ENCODE peak calls at places on chromosome 18, in four cellular contexts. I is esophagus muscularis mucosa, Z is suprapubic skin, U is stomach. C is an unnamed sample.

GRCh38 chr18:79509536-79509930 is 113.8 kb downstream of the NFATC1 start:
- DNase-seq in I (no peak), Z (peak; percentile 28), U (no peak), C (peak; percentile 61)

GRCh38 chr18:5451871-5452270 is 91.9 kb downstream of the EPB41L3 start:
- DNase-seq in U (no peak), Z (no peak), I (no peak), C (no peak)

GRCh38 chr18:36688020-36688965 is 140.5 kb downstream of the TPGS2 start:
- DNase-seq in I (no peak), U (peak; percentile 65), Z (no peak), C (no peak)

GRCh38 chr18:68428666-68429065 is 286.2 kb downstream of the TMX3 start:
- DNase-seq in Z (no peak), I (no peak), U (no peak), C (no peak)

GRCh38 chr18:36658611-36659010 is 170.2 kb downstream of the TPGS2 start:
- DNase-seq in U (no peak), I (no peak), Z (no peak), C (no peak)

GRCh38 chr18:24763765-24764548 is 303.5 kb downstream of the HRH4 start:
- DNase-seq in I (no peak), U (no peak), Z (no peak), C (no peak)

GRCh38 chr18:75071484-75071785 is 137.5 kb downstream of the PTGR3 start:
- DNase-seq in U (no peak), Z (no peak), I (no peak), C (peak; percentile 91)

GRCh38 chr18:11996907-11997306 is 15.6 kb downstream of the IMPA2 start:
- DNase-seq in I (no peak), Z (no peak), U (no peak), C (peak; percentile 61)

GRCh38 chr18:36387296-36387695 is 89.8 kb downstream of the FHOD3 start:
- DNase-seq in Z (no peak), U (no peak), I (no peak), C (no peak)

GRCh38 chr18:78625895-78626294 is 353.7 kb upstream of the SALL3 start:
- DNase-seq in Z (no peak), U (no peak), I (no peak), C (no peak)

GRCh38 chr18:5393779-5394178 is 98.3 kb upstream of the ZBTB14 start:
- DNase-seq in Z (no peak), U (no peak), I (no peak), C (no peak)

GRCh38 chr18:76874643-76875389 is 52.5 kb downstream of the ZNF236 start:
- DNase-seq in U (no peak), Z (no peak), I (no peak), C (no peak)

GRCh38 chr18:78171954-78172353 is 807.7 kb upstream of the SALL3 start:
- DNase-seq in Z (no peak), I (no peak), U (no peak), C (no peak)

GRCh38 chr18:22385718-22386117 is 32.0 kb downstream of the CTAGE1 start:
- DNase-seq in Z (no peak), U (no peak), I (no peak), C (no peak)

GRCh38 chr18:54240629-54241107 is 16.2 kb upstream of the MBD2 start:
- DNase-seq in Z (no peak), U (no peak), I (no peak), C (no peak)

GRCh38 chr18:23683671-23684070 is 5.6 kb upstream of the LAMA3 start:
- DNase-seq in U (no peak), Z (no peak), I (no peak), C (no peak)

GRCh38 chr18:26429535-26429934 is 118.8 kb downstream of the KCTD1 start:
- DNase-seq in U (no peak), I (peak; percentile 77), Z (peak; percentile 29), C (no peak)

GRCh38 chr18:23283933-23284430 is 148.7 kb downstream of the CABLES1 start:
- DNase-seq in Z (no peak), U (no peak), I (no peak), C (no peak)

GRCh38 chr18:45856526-45856925 is 31.1 kb downstream of the SIGLEC15 start:
- DNase-seq in U (no peak), I (no peak), Z (no peak), C (no peak)

GRCh38 chr18:67568166-67568565 is 51.6 kb upstream of the DSEL start:
- DNase-seq in U (no peak), Z (no peak), I (no peak), C (no peak)

GRCh38 chr18:76380791-76381405 is 114.1 kb downstream of the ZNF516 start:
- DNase-seq in I (no peak), Z (peak; percentile 73), U (no peak), C (peak; percentile 69)

GRCh38 chr18:51053822-51054221 is 23.8 kb downstream of the SMAD4 start:
- DNase-seq in I (no peak), U (no peak), Z (no peak), C (no peak)

GRCh38 chr18:3799515-3799914 is 349.5 kb downstream of the TGIF1 start:
- DNase-seq in I (no peak), U (no peak), Z (no peak), C (no peak)

GRCh38 chr18:46452820-46453219 is 204.2 kb downstream of the LOXHD1 start:
- DNase-seq in U (no peak), Z (no peak), I (no peak), C (no peak)

GRCh38 chr18:10559566-10560456 is 34.0 kb downstream of the NAPG start:
- DNase-seq in U (no peak), I (peak; percentile 92), Z (no peak), C (no peak)

GRCh38 chr18:70453058-70453775 is 164.4 kb downstream of the SOCS6 start:
- DNase-seq in Z (no peak), I (no peak), U (no peak), C (no peak)

GRCh38 chr18:28171837-28172236 is 5.1 kb downstream of the CDH2 start:
- DNase-seq in Z (no peak), I (peak; percentile 55), U (no peak), C (no peak)

GRCh38 chr18:56945171-56945863 is 201.6 kb upstream of the BOD1L2 start:
- DNase-seq in U (no peak), Z (no peak), I (no peak), C (no peak)

GRCh38 chr18:2994603-2995432 is 18.1 kb downstream of the LPIN2 start:
- DNase-seq in I (no peak), Z (no peak), U (no peak), C (peak; percentile 88)

GRCh38 chr18:8367217-8367988 is 241.8 kb upstream of the RAB12 start:
- DNase-seq in I (no peak), U (peak; percentile 66), Z (no peak), C (peak; percentile 81)

GRCh38 chr18:23331091-23331920 is 121.8 kb upstream of the RIOK3 start:
- DNase-seq in U (peak; percentile 60), I (no peak), Z (no peak), C (no peak)

GRCh38 chr18:7349181-7349837 is 118.4 kb downstream of the LRRC30 start:
- DNase-seq in Z (no peak), I (no peak), U (no peak), C (no peak)

GRCh38 chr18:5238371-5238758 is 41.3 kb upstream of the AKAIN1 start:
- DNase-seq in Z (no peak), I (no peak), U (peak; percentile 72), C (peak; percentile 91)

GRCh38 chr18:11042247-11042646 is 107.1 kb downstream of the PIEZO2 start:
- DNase-seq in U (no peak), Z (no peak), I (no peak), C (no peak)

GRCh38 chr18:55780591-55781071 is 192.6 kb upstream of the TCF4 start:
- DNase-seq in Z (no peak), I (no peak), U (no peak), C (no peak)

GRCh38 chr18:9101730-9102390 is 639 bp upstream of the NDUFV2 start:
- DNase-seq in I (no peak), Z (no peak), U (no peak), C (no peak)

GRCh38 chr18:59372975-59373374 is 13.9 kb upstream of the LMAN1 start:
- DNase-seq in Z (no peak), I (no peak), U (no peak), C (no peak)
- H3K4me1 ChIP-seq in Z (no peaks in the 10 kb centered on the region), I (no peaks in the 10 kb centered on the region), U (no peaks in the 10 kb centered on the region), C (no peaks in the 10 kb centered on the region)

GRCh38 chr18:48034651-48035555 is 104.4 kb upstream of the SMAD2 start:
- DNase-seq in Z (peak; percentile 54), I (no peak), U (no peak), C (peak; percentile 61)
- TF ChIP-seq POLR2AphosphoS5 in Z (no peak), I (no peak), U (no peak), C (no peak)

DNA sequence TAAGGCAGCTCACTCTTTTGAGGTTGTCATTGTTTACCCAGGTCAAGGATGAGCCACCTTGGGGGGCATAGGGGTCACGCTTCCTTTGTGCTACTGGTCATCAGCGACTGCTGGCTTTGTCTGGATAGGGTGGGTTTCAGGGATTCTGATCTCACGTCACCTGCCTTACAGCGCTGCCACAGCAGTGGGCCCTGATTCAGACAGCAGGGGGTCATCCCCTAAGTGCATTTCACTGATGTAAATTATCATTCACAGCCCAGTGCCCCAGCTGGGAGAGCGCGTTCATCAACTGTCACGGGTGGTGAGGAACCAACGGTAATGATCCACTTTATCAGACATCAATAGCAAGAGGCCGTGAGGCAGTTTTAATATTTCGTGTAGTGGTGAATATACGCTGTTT is 291.2 kb downstream of the NEDD4L start:
- DNase-seq in Z (no peak), U (no peak), I (no peak), C (no peak)
- H3K27ac ChIP-seq in Z (no peak overlapping the region), U (no peak overlapping the region), I (no peak overlapping the region), C (no peak overlapping the region)

GRCh38 chr18:13463526-13463925 is 245.0 kb downstream of the LDLRAD4 start:
- DNase-seq in Z (peak; percentile 6), I (no peak), U (no peak), C (no peak)

GRCh38 chr18:13461936-13462335 is 243.4 kb downstream of the LDLRAD4 start:
- DNase-seq in U (peak; percentile 17), Z (no peak), I (no peak), C (no peak)

GRCh38 chr18:13462686-13463085 is 244.1 kb downstream of the LDLRAD4 start:
- DNase-seq in I (no peak), U (no peak), Z (peak; percentile 58), C (no peak)

GRCh38 chr18:13460946-13461345 is 242.4 kb downstream of the LDLRAD4 start:
- DNase-seq in U (peak; percentile 20), Z (peak; percentile 69), I (no peak), C (no peak)

GRCh38 chr18:13461488-13461887 is 242.9 kb downstream of the LDLRAD4 start:
- DNase-seq in Z (peak; percentile 8), I (no peak), U (peak; percentile 8), C (no peak)
- H3K4me1 ChIP-seq in Z (peaks cover 7% of the 10 kb centered on the region), I (peaks cover 20% of the 10 kb centered on the region), U (no peaks in the 10 kb centered on the region), C (peaks cover 21% of the 10 kb centered on the region)

GRCh38 chr18:35267809-35268208 is 22.2 kb downstream of the ZSCAN30 start:
- DNase-seq in U (no peak), Z (no peak), I (no peak), C (peak; percentile 83)
- TF ChIP-seq POLR2AphosphoS5 in U (no peak), Z (no peak), I (no peak), C (no peak)

DNA sequence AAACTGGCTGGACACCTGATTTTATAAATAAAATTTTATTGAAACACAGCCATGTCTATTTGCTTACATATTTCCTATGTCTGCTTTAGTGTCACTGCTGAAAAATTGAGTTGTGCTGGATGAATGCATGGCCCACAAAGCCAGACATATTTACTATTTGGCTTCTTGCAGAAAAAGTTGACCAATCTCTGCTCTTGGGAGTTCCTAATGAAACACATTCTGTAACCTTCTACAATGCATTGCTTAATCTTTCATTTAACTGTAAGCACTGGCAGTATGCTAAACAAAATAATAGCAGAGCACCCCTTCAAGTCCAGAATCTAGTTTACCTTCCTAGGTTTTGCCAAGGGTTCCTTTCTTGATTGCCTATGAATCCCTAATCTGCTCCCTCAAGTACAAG is 17.7 kb upstream of the SERPINB7 start:
- DNase-seq in Z (no peak), U (no peak), I (no peak), C (no peak)
- H3K27ac ChIP-seq in Z (no peak overlapping the region), U (no peak overlapping the region), I (no peak overlapping the region), C (no peak overlapping the region)